ENCODE peak calls at places on chromosomes 12 and 14, in nine cellular contexts. One of them, this sample, is unnamed.

GRCh38 chr12:66354291-66354690 is 52.0 kb downstream of the HELB start:
- DNase-seq in BJ: no peak
- DNase-seq in fibroblast of pulmonary artery: no peak
- DNase-seq in tibial nerve: no peak
- DNase-seq in right atrium auricular region: no peak
- DNase-seq in tibial artery: no peak
- DNase-seq in SJSA1: no peak
- DNase-seq in neural progenitor cell: no peak
- DNase-seq in NT2/D1: no peak
- DNase-seq in this sample: no peak

GRCh38 chr12:132393245-132393795 is 63.9 kb upstream of the GALNT9 start:
- DNase-seq in BJ: no peak
- DNase-seq in fibroblast of pulmonary artery: no peak
- DNase-seq in tibial nerve: no peak
- DNase-seq in right atrium auricular region: no peak
- DNase-seq in tibial artery: no peak
- DNase-seq in SJSA1: no peak
- DNase-seq in neural progenitor cell: no peak
- DNase-seq in NT2/D1: no peak
- DNase-seq in this sample: no peak

GRCh38 chr14:99579903-99580570 is 24.0 kb downstream of the CCDC85C start:
- DNase-seq in BJ: peak; percentile 31
- DNase-seq in fibroblast of pulmonary artery: peak; percentile 45
- DNase-seq in tibial nerve: no peak
- DNase-seq in right atrium auricular region: no peak
- DNase-seq in tibial artery: no peak
- DNase-seq in SJSA1: peak; percentile 99
- DNase-seq in neural progenitor cell: peak; percentile 65
- DNase-seq in NT2/D1: no peak
- DNase-seq in this sample: no peak

GRCh38 chr14:54776361-54777001 is 126.1 kb downstream of the GCH1 start:
- DNase-seq in BJ: no peak
- DNase-seq in fibroblast of pulmonary artery: peak; percentile 49
- DNase-seq in tibial nerve: no peak
- DNase-seq in right atrium auricular region: no peak
- DNase-seq in tibial artery: peak; percentile 66
- DNase-seq in SJSA1: peak; percentile 82
- DNase-seq in neural progenitor cell: no peak
- DNase-seq in NT2/D1: no peak
- DNase-seq in this sample: peak; percentile 87

GRCh38 chr12:67698711-67699603 is 50.4 kb downstream of the DYRK2 start:
- DNase-seq in BJ: no peak
- DNase-seq in fibroblast of pulmonary artery: peak; percentile 14
- DNase-seq in tibial nerve: no peak
- DNase-seq in right atrium auricular region: no peak
- DNase-seq in tibial artery: no peak
- DNase-seq in SJSA1: no peak
- DNase-seq in neural progenitor cell: no peak
- DNase-seq in NT2/D1: no peak
- DNase-seq in this sample: no peak

GRCh38 chr14:32167907-32168306 is 33.9 kb upstream of the RNU6-7 start:
- DNase-seq in BJ: no peak
- DNase-seq in fibroblast of pulmonary artery: no peak
- DNase-seq in tibial nerve: no peak
- DNase-seq in right atrium auricular region: no peak
- DNase-seq in tibial artery: no peak
- DNase-seq in SJSA1: no peak
- DNase-seq in neural progenitor cell: no peak
- DNase-seq in NT2/D1: no peak
- DNase-seq in this sample: no peak

GRCh38 chr12:132471011-132471857 is 18.7 kb upstream of the FBRSL1 start:
- DNase-seq in BJ: no peak
- DNase-seq in fibroblast of pulmonary artery: no peak
- DNase-seq in tibial nerve: no peak
- DNase-seq in right atrium auricular region: no peak
- DNase-seq in tibial artery: no peak
- DNase-seq in SJSA1: no peak
- DNase-seq in neural progenitor cell: no peak
- DNase-seq in NT2/D1: no peak
- DNase-seq in this sample: no peak

GRCh38 chr12:113120670-113121370 is 14.7 kb downstream of the RASAL1 start:
- DNase-seq in BJ: no peak
- DNase-seq in fibroblast of pulmonary artery: no peak
- DNase-seq in tibial nerve: no peak
- DNase-seq in right atrium auricular region: no peak
- DNase-seq in tibial artery: no peak
- DNase-seq in SJSA1: no peak
- DNase-seq in neural progenitor cell: no peak
- DNase-seq in NT2/D1: no peak
- DNase-seq in this sample: no peak

GRCh38 chr12:98983647-98984046 is 338.6 kb downstream of the APAF1 start:
- DNase-seq in BJ: no peak
- DNase-seq in fibroblast of pulmonary artery: no peak
- DNase-seq in tibial nerve: no peak
- DNase-seq in right atrium auricular region: no peak
- DNase-seq in tibial artery: no peak
- DNase-seq in SJSA1: no peak
- DNase-seq in neural progenitor cell: no peak
- DNase-seq in NT2/D1: no peak
- DNase-seq in this sample: no peak

GRCh38 chr14:59394268-59394667 is 70.9 kb downstream of the GPR135 start:
- DNase-seq in BJ: no peak
- DNase-seq in fibroblast of pulmonary artery: no peak
- DNase-seq in tibial nerve: no peak
- DNase-seq in right atrium auricular region: no peak
- DNase-seq in tibial artery: no peak
- DNase-seq in SJSA1: no peak
- DNase-seq in neural progenitor cell: no peak
- DNase-seq in NT2/D1: no peak
- DNase-seq in this sample: no peak

GRCh38 chr12:14964401-14964800 is 3.0 kb upstream of the ARHGDIB start:
- DNase-seq in BJ: no peak
- DNase-seq in fibroblast of pulmonary artery: no peak
- DNase-seq in tibial nerve: no peak
- DNase-seq in right atrium auricular region: no peak
- DNase-seq in tibial artery: no peak
- DNase-seq in SJSA1: no peak
- DNase-seq in neural progenitor cell: no peak
- DNase-seq in NT2/D1: no peak
- DNase-seq in this sample: no peak

GRCh38 chr14:93085916-93086315 is 29.8 kb downstream of the ITPK1 start:
- DNase-seq in BJ: no peak
- DNase-seq in fibroblast of pulmonary artery: no peak
- DNase-seq in tibial nerve: no peak
- DNase-seq in right atrium auricular region: no peak
- DNase-seq in tibial artery: no peak
- DNase-seq in SJSA1: no peak
- DNase-seq in neural progenitor cell: peak; percentile 85
- DNase-seq in NT2/D1: peak; percentile 52
- DNase-seq in this sample: no peak

GRCh38 chr12:56332512-56333196 is 1.1 kb downstream of the PAN2 start:
- DNase-seq in BJ: no peak
- DNase-seq in fibroblast of pulmonary artery: no peak
- DNase-seq in tibial nerve: no peak
- DNase-seq in right atrium auricular region: no peak
- DNase-seq in tibial artery: no peak
- DNase-seq in SJSA1: no peak
- DNase-seq in neural progenitor cell: no peak
- DNase-seq in NT2/D1: no peak
- DNase-seq in this sample: no peak

GRCh38 chr12:62731378-62731710 is 203.6 kb downstream of the PPM1H start:
- DNase-seq in BJ: no peak
- DNase-seq in fibroblast of pulmonary artery: no peak
- DNase-seq in tibial nerve: no peak
- DNase-seq in right atrium auricular region: no peak
- DNase-seq in tibial artery: no peak
- DNase-seq in SJSA1: no peak
- DNase-seq in neural progenitor cell: no peak
- DNase-seq in NT2/D1: no peak
- DNase-seq in this sample: peak; percentile 40

GRCh38 chr14:65803886-65804285 is 391.4 kb downstream of the FUT8 start:
- DNase-seq in BJ: no peak
- DNase-seq in fibroblast of pulmonary artery: no peak
- DNase-seq in tibial nerve: no peak
- DNase-seq in right atrium auricular region: no peak
- DNase-seq in tibial artery: no peak
- DNase-seq in SJSA1: no peak
- DNase-seq in neural progenitor cell: no peak
- DNase-seq in NT2/D1: no peak
- DNase-seq in this sample: no peak

GRCh38 chr12:119780786-119781434 is 96.2 kb downstream of the CIT start:
- DNase-seq in BJ: no peak
- DNase-seq in fibroblast of pulmonary artery: peak; percentile 65
- DNase-seq in tibial nerve: no peak
- DNase-seq in right atrium auricular region: no peak
- DNase-seq in tibial artery: peak; percentile 22
- DNase-seq in SJSA1: no peak
- DNase-seq in neural progenitor cell: peak; percentile 55
- DNase-seq in NT2/D1: peak; percentile 28
- DNase-seq in this sample: peak; percentile 21

DNA sequence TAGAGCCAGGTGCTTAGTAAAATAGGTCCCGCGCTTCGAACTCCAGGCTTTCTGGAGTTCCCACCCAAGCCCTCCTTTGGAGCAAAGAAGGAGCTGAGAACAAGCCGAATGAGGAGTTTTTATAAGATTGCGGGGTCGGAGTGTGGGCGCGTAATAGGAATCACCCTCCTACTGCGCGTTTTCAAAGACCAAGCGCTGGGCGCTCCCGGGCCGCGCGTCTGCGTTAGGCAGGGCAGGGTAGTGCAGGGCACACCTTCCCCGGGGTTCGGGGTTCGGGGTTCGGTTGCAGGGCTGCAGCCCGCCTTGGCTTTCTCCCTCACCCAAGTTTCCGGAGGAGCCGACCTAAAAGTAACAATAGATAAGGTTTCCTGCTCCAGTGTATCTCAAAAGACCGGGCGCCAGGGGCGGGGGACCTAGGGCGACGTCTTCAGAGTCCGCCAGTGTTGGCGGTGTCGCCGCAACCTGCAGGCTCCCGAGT is 3.6 kb downstream of the SSTR1 start:
- DNase-seq in BJ: no peak
- DNase-seq in fibroblast of pulmonary artery: peak; percentile 11
- DNase-seq in tibial nerve: no peak
- DNase-seq in right atrium auricular region: no peak
- DNase-seq in tibial artery: no peak
- DNase-seq in SJSA1: no peak
- DNase-seq in neural progenitor cell: peak; percentile 39
- DNase-seq in NT2/D1: no peak
- DNase-seq in this sample: no peak
- H3K4me3 ChIP-seq in BJ: peak overlapping the region; percentile 85
- H3K4me3 ChIP-seq in fibroblast of pulmonary artery: peak overlapping the region; percentile 63
- H3K4me3 ChIP-seq in tibial nerve: peak overlapping the region; percentile 50
- H3K4me3 ChIP-seq in right atrium auricular region: peak overlapping the region; percentile 45
- H3K4me3 ChIP-seq in tibial artery: peak overlapping the region; percentile 55
- H3K4me3 ChIP-seq in SJSA1: no peak overlapping the region
- H3K4me3 ChIP-seq in neural progenitor cell: peak overlapping the region; percentile 40
- H3K4me3 ChIP-seq in NT2/D1: no peak overlapping the region
- H3K4me3 ChIP-seq in this sample: no peak overlapping the region

GRCh38 chr12:115756271-115756670 is 521.2 kb downstream of the MED13L start:
- DNase-seq in BJ: no peak
- DNase-seq in fibroblast of pulmonary artery: no peak
- DNase-seq in tibial nerve: no peak
- DNase-seq in right atrium auricular region: no peak
- DNase-seq in tibial artery: no peak
- DNase-seq in SJSA1: no peak
- DNase-seq in neural progenitor cell: no peak
- DNase-seq in NT2/D1: no peak
- DNase-seq in this sample: no peak
- H3K4me3 ChIP-seq in BJ: peak overlapping the region; percentile 34
- H3K4me3 ChIP-seq in fibroblast of pulmonary artery: no peak overlapping the region
- H3K4me3 ChIP-seq in tibial nerve: no peak overlapping the region
- H3K4me3 ChIP-seq in right atrium auricular region: no peak overlapping the region
- H3K4me3 ChIP-seq in tibial artery: no peak overlapping the region
- H3K4me3 ChIP-seq in SJSA1: no peak overlapping the region
- H3K4me3 ChIP-seq in neural progenitor cell: no peak overlapping the region
- H3K4me3 ChIP-seq in NT2/D1: no peak overlapping the region
- H3K4me3 ChIP-seq in this sample: no peak overlapping the region

GRCh38 chr14:98197933-98198332 is 1074.1 kb downstream of the BCL11B start:
- DNase-seq in BJ: no peak
- DNase-seq in fibroblast of pulmonary artery: no peak
- DNase-seq in tibial nerve: no peak
- DNase-seq in right atrium auricular region: no peak
- DNase-seq in tibial artery: no peak
- DNase-seq in SJSA1: no peak
- DNase-seq in neural progenitor cell: no peak
- DNase-seq in NT2/D1: no peak
- DNase-seq in this sample: no peak
- H3K4me3 ChIP-seq in BJ: no peak overlapping the region
- H3K4me3 ChIP-seq in fibroblast of pulmonary artery: no peak overlapping the region
- H3K4me3 ChIP-seq in tibial nerve: no peak overlapping the region
- H3K4me3 ChIP-seq in right atrium auricular region: no peak overlapping the region
- H3K4me3 ChIP-seq in tibial artery: no peak overlapping the region
- H3K4me3 ChIP-seq in SJSA1: no peak overlapping the region
- H3K4me3 ChIP-seq in neural progenitor cell: no peak overlapping the region
- H3K4me3 ChIP-seq in NT2/D1: no peak overlapping the region
- H3K4me3 ChIP-seq in this sample: no peak overlapping the region

GRCh38 chr14:75363156-75363555 is 64.7 kb upstream of the JDP2 start:
- DNase-seq in BJ: no peak
- DNase-seq in fibroblast of pulmonary artery: no peak
- DNase-seq in tibial nerve: no peak
- DNase-seq in right atrium auricular region: no peak
- DNase-seq in tibial artery: no peak
- DNase-seq in SJSA1: no peak
- DNase-seq in neural progenitor cell: no peak
- DNase-seq in NT2/D1: no peak
- DNase-seq in this sample: no peak

GRCh38 chr14:75363570-75364227 is 64.1 kb upstream of the JDP2 start:
- DNase-seq in BJ: no peak
- DNase-seq in fibroblast of pulmonary artery: no peak
- DNase-seq in tibial nerve: no peak
- DNase-seq in right atrium auricular region: no peak
- DNase-seq in tibial artery: peak; percentile 68
- DNase-seq in SJSA1: no peak
- DNase-seq in neural progenitor cell: no peak
- DNase-seq in NT2/D1: no peak
- DNase-seq in this sample: peak; percentile 85

GRCh38 chr14:75359098-75359497 is 68.7 kb upstream of the JDP2 start:
- DNase-seq in BJ: no peak
- DNase-seq in fibroblast of pulmonary artery: no peak
- DNase-seq in tibial nerve: no peak
- DNase-seq in right atrium auricular region: no peak
- DNase-seq in tibial artery: no peak
- DNase-seq in SJSA1: no peak
- DNase-seq in neural progenitor cell: no peak
- DNase-seq in NT2/D1: no peak
- DNase-seq in this sample: no peak

DNA sequence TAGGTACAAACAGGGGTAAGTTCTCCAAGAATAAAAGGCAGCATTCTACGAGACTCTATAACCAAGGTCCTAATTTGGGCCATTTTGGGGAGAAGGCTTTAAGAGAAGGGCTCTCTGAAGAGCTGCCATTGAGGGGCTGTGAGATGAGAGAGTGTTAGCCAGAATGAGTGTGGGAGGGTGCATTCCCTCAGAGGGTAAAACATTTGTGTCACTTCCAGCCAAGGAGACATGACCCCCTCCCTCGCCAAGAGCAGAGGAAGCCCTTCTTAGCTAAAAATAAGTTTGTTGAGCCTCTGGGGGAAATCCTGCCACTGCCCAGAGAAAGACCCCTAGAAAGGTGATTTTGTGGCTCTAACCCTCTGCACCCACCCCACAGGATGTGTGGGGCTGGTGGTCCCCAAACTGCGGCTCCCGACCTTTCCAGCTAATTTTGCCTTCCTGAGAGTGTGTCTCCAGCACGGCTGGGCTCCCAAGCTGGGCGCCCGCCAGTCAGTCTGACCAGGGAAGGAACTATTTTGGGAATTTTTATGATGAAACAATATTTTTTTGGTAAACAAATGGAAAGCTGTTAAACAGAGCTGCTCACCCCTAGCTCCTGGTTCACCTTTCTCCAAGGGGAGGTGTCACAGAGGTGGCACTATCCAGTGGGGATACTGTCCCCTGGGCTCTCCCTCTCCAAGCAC is 65.9 kb upstream of the JDP2 start:
- DNase-seq in BJ: no peak
- DNase-seq in fibroblast of pulmonary artery: peak; percentile 6
- DNase-seq in tibial nerve: peak; percentile 32
- DNase-seq in right atrium auricular region: no peak
- DNase-seq in tibial artery: peak; percentile 71
- DNase-seq in SJSA1: no peak
- DNase-seq in neural progenitor cell: no peak
- DNase-seq in NT2/D1: no peak
- DNase-seq in this sample: no peak
- H3K4me3 ChIP-seq in BJ: no peak overlapping the region
- H3K4me3 ChIP-seq in fibroblast of pulmonary artery: no peak overlapping the region
- H3K4me3 ChIP-seq in tibial nerve: no peak overlapping the region
- H3K4me3 ChIP-seq in right atrium auricular region: no peak overlapping the region
- H3K4me3 ChIP-seq in tibial artery: peak overlapping the region; percentile 28
- H3K4me3 ChIP-seq in SJSA1: no peak overlapping the region
- H3K4me3 ChIP-seq in neural progenitor cell: no peak overlapping the region
- H3K4me3 ChIP-seq in NT2/D1: no peak overlapping the region
- H3K4me3 ChIP-seq in this sample: no peak overlapping the region

This sample was measured in lower leg skin.